ENCODE peak calls at places on chromosome X, in six cellular contexts. W, T, E, Y, Z and A are unnamed samples.

GRCh38 chrX:17655232-17656034 is 81.9 kb upstream of the SCML1 start:
- DNase-seq in Y (no peak), E (no peak), Z (no peak), T (no peak), W (peak), A (no peak)

GRCh38 chrX:47218920-47219815 is 687 bp downstream of the CDK16 start:
- DNase-seq in E (peak), W (peak), Z (peak), T (peak), Y (peak), A (no peak)

GRCh38 chrX:150508018-150508417 is 60.4 kb upstream of the MTM1 start:
- DNase-seq in Y (no peak), W (no peak), Z (no peak), E (no peak), T (no peak), A (no peak)

GRCh38 chrX:119118780-119119395 is 8.7 kb downstream of the KIAA1210 start:
- DNase-seq in Y (peak), Z (peak), T (no peak), E (no peak), W (peak), A (no peak)

GRCh38 chrX:137916090-137916746 is 350.3 kb downstream of the ZIC3 start:
- DNase-seq in T (no peak), W (no peak), Y (no peak), Z (no peak), E (no peak), A (no peak)

GRCh38 chrX:46865281-46865680 is 28.4 kb downstream of the RP2 start:
- DNase-seq in Y (no peak), W (no peak), Z (no peak), T (no peak), E (no peak), A (no peak)

GRCh38 chrX:19723427-19723826 is 164.0 kb downstream of the SH3KBP1 start:
- DNase-seq in Y (no peak), W (no peak), T (no peak), E (no peak), Z (no peak), A (no peak)

GRCh38 chrX:137424679-137425078 is 141.2 kb upstream of the ZIC3 start:
- DNase-seq in Y (no peak), E (no peak), W (no peak), Z (no peak), T (no peak), A (no peak)

GRCh38 chrX:53239474-53239873 is 14.5 kb upstream of the KDM5C start:
- DNase-seq in T (peak), E (no peak), W (no peak), Z (peak), Y (no peak), A (no peak)

GRCh38 chrX:12887767-12888166 is 18.7 kb upstream of the TLR8 start:
- DNase-seq in W (no peak), Z (no peak), Y (no peak), T (no peak), E (no peak), A (no peak)

GRCh38 chrX:155767101-155767878 is 113.9 kb upstream of the VAMP7 start:
- DNase-seq in W (peak), Z (no peak), E (peak), T (no peak), Y (peak), A (no peak)

GRCh38 chrX:112687189-112687691 is 7.5 kb upstream of the LHFPL1 start:
- DNase-seq in Y (no peak), T (no peak), E (no peak), Z (no peak), W (no peak), A (no peak)

GRCh38 chrX:128106630-128107029 is 54.4 kb upstream of the ACTRT1 start:
- DNase-seq in Z (no peak), E (no peak), T (no peak), W (peak), Y (no peak), A (no peak)

GRCh38 chrX:67723580-67724351 is 179.9 kb downstream of the AR start:
- DNase-seq in W (no peak), T (no peak), Z (no peak), Y (no peak), E (no peak), A (no peak)